ENCODE peak calls at places on chromosomes 13 and 19, in six cellular contexts. Y is B cell, M is GM12864, B is HCT116, A is heart right ventricle, Z is AG04450. H is an unnamed sample.

GRCh38 chr13:73948848-73949529 is 185.2 kb downstream of the KLF12 start:
- DNase-seq in M (no peak), Z (no peak), Y (no peak), A (no peak), B (no peak), H (no peak)

GRCh38 chr13:23945612-23946011 is 48.3 kb upstream of the C1QTNF9B start:
- DNase-seq in Z (no peak), B (no peak), Y (no peak), M (no peak), A (no peak), H (no peak)

GRCh38 chr13:80276371-80277289 is 64.3 kb downstream of the SPRY2 start:
- DNase-seq in Z (no peak), M (no peak), Y (no peak), A (peak; percentile 38), B (no peak), H (no peak)

GRCh38 chr13:73421310-73421912 is 362.6 kb downstream of the KLF5 start:
- DNase-seq in Y (no peak), Z (no peak), B (peak; percentile 92), M (no peak), A (no peak), H (peak; percentile 51)

GRCh38 chr13:112346173-112346898 is 29.8 kb upstream of the SPACA7 start:
- DNase-seq in Z (no peak), B (peak; percentile 18), Y (no peak), M (no peak), A (no peak), H (peak; percentile 16)

GRCh38 chr13:30927595-30927994 is 4.9 kb upstream of the TEX26 start:
- DNase-seq in B (no peak), A (no peak), M (no peak), Y (no peak), Z (no peak), H (peak; percentile 12)

GRCh38 chr19:34313188-34313587 is 51.8 kb upstream of the GPI start:
- DNase-seq in A (peak; percentile 25), Z (no peak), M (no peak), Y (no peak), B (no peak), H (no peak)

GRCh38 chr13:113845723-113846638 is 17.9 kb downstream of the GAS6 start:
- DNase-seq in Z (no peak), A (no peak), B (no peak), Y (no peak), M (no peak), H (peak; percentile 37)

GRCh38 chr13:35723061-35723461 is 246.6 kb upstream of the MAB21L1 start:
- DNase-seq in A (peak; percentile 40), M (no peak), Z (no peak), Y (no peak), B (no peak), H (no peak)

GRCh38 chr13:59176775-59177174 is 987.0 kb downstream of the DIAPH3 start:
- DNase-seq in Z (no peak), B (no peak), A (no peak), Y (no peak), M (no peak), H (no peak)

GRCh38 chr19:29708553-29709439 is 6.3 kb downstream of the C19orf12 start:
- DNase-seq in Z (no peak), B (no peak), Y (no peak), A (no peak), M (no peak), H (no peak)

GRCh38 chr13:45595968-45596367 is 19.6 kb downstream of the ERICH6B start:
- DNase-seq in Z (no peak), B (no peak), Y (no peak), M (no peak), A (no peak), H (no peak)

GRCh38 chr13:44050450-44051063 is 170.9 kb downstream of the LACC1 start:
- DNase-seq in Y (peak; percentile 40), Z (no peak), M (no peak), A (peak; percentile 13), B (peak; percentile 32), H (no peak)

GRCh38 chr19:6713773-6714692 is 6.4 kb downstream of the C3 start:
- DNase-seq in A (no peak), Z (no peak), M (no peak), B (no peak), Y (no peak), H (no peak)

GRCh38 chr13:42990147-42990990 is 1.7 kb downstream of the EPSTI1 start:
- DNase-seq in M (no peak), Z (no peak), A (no peak), Y (no peak), B (no peak), H (no peak)

GRCh38 chr19:49684983-49685553 is 4.3 kb upstream of the ADM5 start:
- DNase-seq in Z (no peak), M (no peak), A (no peak), Y (peak; percentile 9), B (no peak), H (no peak)

GRCh38 chr19:4316940-4317339 is 12.5 kb downstream of the FSD1 start:
- DNase-seq in Z (no peak), Y (no peak), M (no peak), A (no peak), B (no peak), H (no peak)

GRCh38 chr19:14536926-14537692 is 7.7 kb downstream of the TECR start:
- DNase-seq in M (no peak), B (peak; percentile 88), Z (no peak), A (peak; percentile 83), Y (no peak), H (peak; percentile 75)

GRCh38 chr13:80297094-80297493 is 43.8 kb downstream of the SPRY2 start:
- DNase-seq in Y (no peak), B (no peak), Z (no peak), M (no peak), A (no peak), H (no peak)

GRCh38 chr13:110177790-110178189 is 129.2 kb downstream of the COL4A1 start:
- DNase-seq in B (no peak), Y (no peak), M (no peak), A (no peak), Z (no peak), H (no peak)

GRCh38 chr13:74074723-74075122 is 59.5 kb downstream of the KLF12 start:
- DNase-seq in Z (no peak), Y (no peak), M (no peak), A (no peak), B (no peak), H (no peak)

GRCh38 chr13:33752631-33753030 is 65.3 kb upstream of the RFC3 start:
- DNase-seq in B (no peak), Y (no peak), M (no peak), A (no peak), Z (no peak), H (no peak)

GRCh38 chr13:40340368-40341085 is 325.9 kb downstream of the FOXO1 start:
- DNase-seq in B (no peak), Z (no peak), M (no peak), A (no peak), Y (no peak), H (no peak)

GRCh38 chr19:48804496-48804895 is 6.3 kb downstream of the BCAT2 start:
- DNase-seq in B (no peak), M (no peak), A (no peak), Y (no peak), Z (no peak), H (no peak)

GRCh38 chr19:1261512-1261862 is 7.6 kb upstream of the CIRBP start:
- DNase-seq in Z (no peak), A (peak; percentile 38), B (no peak), Y (peak; percentile 81), M (no peak), H (no peak)
- TF ChIP-seq CTCF in Z (peak; percentile 18), A (no peak), B (peak; percentile 28), Y (peak; percentile 14), M (peak; percentile 39), H (peak; percentile 50)

GRCh38 chr19:57466489-57466888 is 9.5 kb upstream of the VN1R1 start:
- DNase-seq in Z (no peak), A (peak; percentile 67), Y (no peak), B (no peak), M (no peak), H (no peak)

GRCh38 chr19:57465680-57466381 is 8.9 kb upstream of the VN1R1 start:
- DNase-seq in Z (no peak), B (peak; percentile 59), M (peak; percentile 21), Y (peak; percentile 40), A (no peak), H (peak; percentile 46)
- TF ChIP-seq CTCF in Z (peak; percentile 25), B (peak; percentile 71), M (peak; percentile 55), Y (peak; percentile 36), A (no peak), H (peak; percentile 57)

GRCh38 chr13:21225082-21225481 is 48.6 kb downstream of the MRPL57 start:
- DNase-seq in M (no peak), Z (no peak), A (no peak), Y (no peak), B (no peak), H (no peak)
- TF ChIP-seq CTCF in M (no peak), Z (no peak), A (no peak), Y (no peak), B (no peak), H (no peak)

GRCh38 chr19:57002765-57003164 is 117.0 kb upstream of the USP29 start:
- DNase-seq in M (no peak), Z (no peak), A (no peak), Y (no peak), B (no peak), H (no peak)

GRCh38 chr19:57008432-57008831 is 111.4 kb upstream of the USP29 start:
- DNase-seq in B (no peak), M (no peak), Z (no peak), Y (no peak), A (no peak), H (no peak)

GRCh38 chr19:57002195-57002601 is 117.6 kb upstream of the USP29 start:
- DNase-seq in Z (no peak), B (no peak), A (no peak), Y (no peak), M (no peak), H (no peak)

GRCh38 chr19:57004418-57004817 is 115.4 kb upstream of the USP29 start:
- DNase-seq in Y (no peak), Z (no peak), B (no peak), A (no peak), M (no peak), H (no peak)
- TF ChIP-seq CTCF in Y (no peak), Z (no peak), B (no peak), A (no peak), M (no peak), H (no peak)

GRCh38 chr19:57302727-57303401 is 17.4 kb upstream of the ZNF543 start:
- DNase-seq in Y (no peak), B (no peak), M (no peak), A (no peak), Z (no peak), H (no peak)
- TF ChIP-seq CTCF in Y (no peak), B (peak; percentile 24), M (no peak), A (no peak), Z (no peak), H (no peak)

GRCh38 chr19:54207908-54208783 is 7.5 kb downstream of the RPS9 start:
- DNase-seq in B (no peak), A (peak; percentile 78), Z (no peak), M (peak; percentile 72), Y (peak; percentile 52), H (peak; percentile 63)

GRCh38 chr19:54209748-54210494 is 9.3 kb downstream of the RPS9 start:
- DNase-seq in Y (no peak), B (peak; percentile 40), M (no peak), Z (peak; percentile 96), A (peak; percentile 82), H (peak; percentile 52)

GRCh38 chr19:54208784-54209057 is 8.1 kb downstream of the RPS9 start:
- DNase-seq in M (no peak), Z (no peak), Y (no peak), A (no peak), B (no peak), H (peak; percentile 26)

GRCh38 chr19:54209058-54209747 is 8.5 kb downstream of the RPS9 start:
- DNase-seq in A (no peak), Y (no peak), Z (no peak), B (no peak), M (no peak), H (peak; percentile 23)

GRCh38 chr19:54211214-54211613 is 10.6 kb downstream of the RPS9 start:
- DNase-seq in A (no peak), B (no peak), Y (no peak), M (no peak), Z (no peak), H (no peak)
- TF ChIP-seq CTCF in A (no peak), B (no peak), Y (no peak), M (no peak), Z (no peak), H (no peak)